ENCODE peak calls at places on chromosomes 1 and 21, in nine cellular contexts. V is NB4, U is breast epithelium, Y is K562, M is IMR-90, C is A549, K is uterus, X is gastrocnemius medialis, H is body of pancreas. F is an unnamed sample.

GRCh38 chr1:93839307-93839706 is 39.7 kb downstream of the DNTTIP2 start:
- DNase-seq in V (peak), U (no peak), Y (no peak), M (peak), C (no peak), K (no peak), X (no peak), H (no peak), F (no peak)

GRCh38 chr1:236142358-236143103 is at the start of gene GPR137B:
- DNase-seq in V (peak), U (no peak), Y (peak), M (peak), C (peak), K (peak), X (no peak), H (peak), F (peak)

GRCh38 chr1:84724128-84724860 is 34.0 kb upstream of the SSX2IP start:
- DNase-seq in V (peak), U (no peak), Y (peak), M (no peak), C (peak), K (no peak), X (no peak), H (no peak), F (no peak)

GRCh38 chr1:210364479-210364878 is 35.8 kb downstream of the HHAT start:
- DNase-seq in V (no peak), U (no peak), Y (no peak), M (no peak), C (no peak), K (no peak), X (no peak), H (no peak), F (no peak)

GRCh38 chr1:31583082-31583994 is 7.0 kb downstream of the TINAGL1 start:
- DNase-seq in V (no peak), U (no peak), Y (no peak), M (no peak), C (no peak), K (peak), X (no peak), H (no peak), F (no peak)

GRCh38 chr1:243596441-243597183 is 253.4 kb downstream of the AKT3 start:
- DNase-seq in V (peak), U (no peak), Y (no peak), M (peak), C (no peak), K (no peak), X (no peak), H (no peak), F (peak)

GRCh38 chr1:245822997-245823396 is 668.2 kb downstream of the KIF26B start:
- DNase-seq in V (peak), U (no peak), Y (no peak), M (peak), C (peak), K (no peak), X (no peak), H (no peak), F (peak)

GRCh38 chr1:153699116-153699515 is 20.6 kb downstream of the NPR1 start:
- DNase-seq in V (no peak), U (no peak), Y (no peak), M (peak), C (no peak), K (no peak), X (no peak), H (no peak), F (no peak)

GRCh38 chr1:5877683-5878530 is 114.3 kb downstream of the NPHP4 start:
- DNase-seq in V (no peak), U (no peak), Y (no peak), M (no peak), C (no peak), K (no peak), X (no peak), H (no peak), F (no peak)

GRCh38 chr1:214451591-214451990 is 99.8 kb downstream of the PTPN14 start:
- DNase-seq in V (no peak), U (no peak), Y (no peak), M (no peak), C (no peak), K (no peak), X (no peak), H (no peak), F (no peak)

GRCh38 chr1:103248417-103249102 is 140.2 kb upstream of the COL11A1 start:
- DNase-seq in V (no peak), U (no peak), Y (no peak), M (no peak), C (no peak), K (no peak), X (no peak), H (no peak), F (no peak)

GRCh38 chr1:235077571-235078479 is 50.8 kb downstream of the TOMM20 start:
- DNase-seq in V (peak), U (no peak), Y (no peak), M (peak), C (no peak), K (no peak), X (no peak), H (no peak), F (no peak)

GRCh38 chr1:4253918-4254317 is 353.8 kb upstream of the C1orf174 start:
- DNase-seq in V (no peak), U (no peak), Y (no peak), M (no peak), C (no peak), K (no peak), X (no peak), H (no peak), F (no peak)
- TF ChIP-seq POLR2A in V (no peak), U (no peak), Y (no peak), M (no peak), C (no peak), K (no peak), X (no peak), H (no peak), F (no peak)

GRCh38 chr1:23478896-23479790 is 4.8 kb downstream of the ASAP3 start:
- DNase-seq in V (no peak), U (peak), Y (peak), M (peak), C (no peak), K (peak), X (peak), H (peak), F (peak)
- TF ChIP-seq POLR2A in V (no peak), U (no peak), Y (peak), M (no peak), C (no peak), K (no peak), X (peak), H (no peak), F (no peak)

GRCh38 chr21:36540700-36541099 is 60.8 kb upstream of the CLDN14 start:
- DNase-seq in V (no peak), U (no peak), Y (no peak), M (no peak), C (no peak), K (no peak), X (no peak), H (no peak), F (no peak)
- TF ChIP-seq POLR2A in V (no peak), U (no peak), Y (no peak), M (no peak), C (no peak), K (no peak), X (no peak), H (no peak), F (no peak)

GRCh38 chr1:111837398-111837797 is 81.7 kb downstream of the DDX20 start:
- DNase-seq in V (no peak), U (no peak), Y (no peak), M (no peak), C (no peak), K (no peak), X (no peak), H (no peak), F (no peak)

GRCh38 chr1:111836111-111836510 is 80.4 kb downstream of the DDX20 start:
- DNase-seq in V (no peak), U (no peak), Y (no peak), M (no peak), C (no peak), K (no peak), X (no peak), H (no peak), F (no peak)

GRCh38 chr1:111832521-111833155 is 76.9 kb downstream of the DDX20 start:
- DNase-seq in V (no peak), U (no peak), Y (no peak), M (no peak), C (no peak), K (no peak), X (no peak), H (no peak), F (no peak)

GRCh38 chr1:111833334-111833733 is 77.6 kb downstream of the DDX20 start:
- DNase-seq in V (no peak), U (no peak), Y (no peak), M (peak), C (no peak), K (no peak), X (no peak), H (no peak), F (no peak)

GRCh38 chr1:111834956-111835355 is 79.3 kb downstream of the DDX20 start:
- DNase-seq in V (no peak), U (no peak), Y (no peak), M (no peak), C (no peak), K (no peak), X (no peak), H (no peak), F (no peak)
- TF ChIP-seq POLR2A in V (no peak), U (no peak), Y (no peak), M (no peak), C (no peak), K (no peak), X (no peak), H (no peak), F (no peak)

GRCh38 chr21:33355996-33356395 is 31.2 kb downstream of the IFNAR1 start:
- DNase-seq in V (no peak), U (no peak), Y (no peak), M (no peak), C (no peak), K (no peak), X (no peak), H (no peak), F (no peak)
- TF ChIP-seq POLR2A in V (no peak), U (no peak), Y (no peak), M (no peak), C (no peak), K (no peak), X (no peak), H (no peak), F (no peak)

F was measured in H54.